ENCODE peak calls at places on chromosomes 5 and 9, in eight cellular contexts. E is neuronal stem cell; Y is naive thymus-derived CD4-positive, alpha-beta T cell; I is body of pancreas; O is lower lobe of right lung; V is A673; L is lung; J is aorta. A is an unnamed sample. For H3K4me1, the result is how much of the 10 kb centered on the place peaks cover.

GRCh38 chr9:112378441-112379176 is 1.3 kb upstream of the HSDL2 start:
- DNase-seq in V (no peak), I (peak), J (peak), O (peak), E (no peak), L (no peak), Y (no peak), A (peak)

GRCh38 chr9:7961076-7961475 is 161.5 kb upstream of the DMAC1 start:
- DNase-seq in Y (no peak), L (no peak), V (no peak), O (no peak), I (no peak), J (no peak), E (no peak), A (no peak)

GRCh38 chr9:124353811-124354274 is 61.4 kb downstream of the PSMB7 start:
- DNase-seq in Y (no peak), V (no peak), E (no peak), J (no peak), I (no peak), O (no peak), L (no peak), A (no peak)

GRCh38 chr5:175657593-175658271 is at the start of gene HRH2:
- DNase-seq in O (peak), V (peak), E (no peak), L (no peak), Y (peak), I (peak), J (peak), A (peak)

GRCh38 chr5:75756991-75757390 is 39.8 kb upstream of the POC5 start:
- DNase-seq in J (no peak), L (no peak), V (no peak), O (no peak), I (no peak), Y (no peak), E (no peak), A (no peak)

GRCh38 chr5:138258704-138259285 is 15.6 kb downstream of the GFRA3 start:
- DNase-seq in Y (no peak), E (no peak), O (no peak), V (no peak), L (no peak), J (no peak), I (no peak), A (no peak)

GRCh38 chr5:65103674-65104035 is 334.9 kb downstream of the CWC27 start:
- DNase-seq in L (no peak), I (no peak), O (no peak), V (no peak), Y (no peak), J (no peak), E (no peak), A (peak)

GRCh38 chr5:133581918-133582317 is 30.4 kb downstream of the FSTL4 start:
- DNase-seq in V (no peak), I (no peak), J (no peak), E (no peak), O (no peak), L (no peak), Y (no peak), A (no peak)

GRCh38 chr5:136006767-136007251 is 22.0 kb upstream of the TGFBI start:
- DNase-seq in E (no peak), L (no peak), Y (no peak), O (no peak), J (no peak), I (no peak), V (no peak), A (no peak)

GRCh38 chr9:86185872-86186271 is 73.6 kb downstream of the C9orf153 start:
- DNase-seq in L (no peak), E (no peak), I (no peak), V (no peak), J (no peak), Y (no peak), O (no peak), A (no peak)

GRCh38 chr9:98993570-98993945 is 49.9 kb downstream of the COL15A1 start:
- DNase-seq in J (peak), I (peak), V (no peak), Y (no peak), E (no peak), L (peak), O (peak), A (peak)

GRCh38 chr5:80238078-80238477 is 17.8 kb downstream of the SERINC5 start:
- DNase-seq in I (no peak), J (no peak), Y (no peak), E (no peak), L (no peak), V (peak), O (no peak), A (no peak)

GRCh38 chr5:135578685-135579341 is at the start of gene CXCL14:
- DNase-seq in J (peak), E (peak), Y (no peak), V (peak), L (peak), O (peak), I (peak), A (no peak)

GRCh38 chr5:1200495-1201326 is 684 bp upstream of the SLC6A19 start:
- DNase-seq in I (no peak), O (peak), J (peak), L (no peak), Y (no peak), V (no peak), E (no peak), A (peak)

GRCh38 chr9:89745601-89746376 is 141.0 kb downstream of the GADD45G start:
- DNase-seq in O (no peak), E (no peak), J (no peak), L (no peak), V (no peak), I (no peak), Y (no peak), A (no peak)

GRCh38 chr5:177435847-177436536 is 9.5 kb downstream of the GRK6 start:
- DNase-seq in J (no peak), L (no peak), V (no peak), E (no peak), I (no peak), Y (no peak), O (no peak), A (peak)

GRCh38 chr5:180468732-180469585 is 25.2 kb upstream of the CNOT6 start:
- DNase-seq in O (no peak), E (no peak), L (no peak), J (no peak), Y (no peak), V (no peak), I (no peak), A (no peak)

GRCh38 chr5:123089971-123090640 is 1.1 kb downstream of the PRDM6 start:
- DNase-seq in J (peak), L (no peak), I (peak), O (peak), E (no peak), V (no peak), Y (no peak), A (peak)

GRCh38 chr5:173016621-173017046 is 33.1 kb downstream of the ATP6V0E1 start:
- DNase-seq in I (peak), V (no peak), L (no peak), E (no peak), O (no peak), J (no peak), Y (no peak), A (no peak)

GRCh38 chr9:136644593-136645342 is 17.9 kb upstream of the EGFL7 start:
- DNase-seq in J (peak), I (no peak), O (peak), V (no peak), E (peak), Y (peak), L (peak), A (peak)

GRCh38 chr5:73786043-73786831 is 160.2 kb downstream of the ARHGEF28 start:
- DNase-seq in Y (no peak), I (peak), J (no peak), L (no peak), O (no peak), E (no peak), V (no peak), A (no peak)

GRCh38 chr5:170882345-170882744 is 20.5 kb downstream of the RANBP17 start:
- DNase-seq in O (no peak), I (no peak), V (no peak), J (no peak), L (no peak), Y (no peak), E (no peak), A (no peak)

GRCh38 chr5:63931841-63932240 is 30.4 kb downstream of the HTR1A start:
- DNase-seq in V (no peak), J (no peak), O (no peak), L (no peak), Y (no peak), I (no peak), E (no peak), A (no peak)

GRCh38 chr5:131536211-131536826 is 98.7 kb downstream of the RAPGEF6 start:
- DNase-seq in V (peak), O (no peak), Y (peak), E (no peak), I (no peak), L (no peak), J (no peak), A (no peak)

GRCh38 chr5:61599370-61600140 is 267.5 kb downstream of the ZSWIM6 start:
- DNase-seq in J (no peak), I (peak), E (no peak), O (no peak), L (no peak), V (peak), Y (no peak), A (peak)

GRCh38 chr9:80793706-80794105 is 895.6 kb downstream of the TLE1 start:
- DNase-seq in Y (no peak), J (no peak), I (no peak), O (no peak), L (no peak), V (no peak), E (no peak), A (no peak)

GRCh38 chr5:35198096-35198495 is 32.2 kb downstream of the PRLR start:
- DNase-seq in I (peak), Y (no peak), J (peak), L (peak), V (no peak), O (peak), E (no peak), A (peak)

GRCh38 chr9:132575811-132576210 is 6.6 kb upstream of the BARHL1 start:
- DNase-seq in V (no peak), I (no peak), Y (no peak), O (no peak), E (no peak), L (no peak), J (no peak), A (no peak)

GRCh38 chr9:119094086-119094485 is 275.1 kb downstream of the BRINP1 start:
- DNase-seq in E (no peak), O (no peak), Y (no peak), V (no peak), L (peak), J (no peak), I (no peak), A (no peak)

GRCh38 chr5:157458835-157459234 is 1.2 kb upstream of the NIPAL4 start:
- DNase-seq in J (no peak), E (no peak), V (no peak), O (no peak), L (no peak), Y (no peak), I (no peak), A (no peak)

GRCh38 chr9:21317956-21318923 is 13.1 kb upstream of the IFNA5 start:
- DNase-seq in Y (peak), L (no peak), J (peak), I (peak), O (no peak), E (peak), V (peak), A (no peak)

GRCh38 chr5:138905541-138905940 is 30.4 kb upstream of the LRRTM2 start:
- DNase-seq in L (no peak), V (no peak), I (no peak), O (no peak), J (no peak), E (no peak), Y (no peak), A (no peak)

GRCh38 chr5:67934976-67935375 is 280.6 kb upstream of the PIK3R1 start:
- DNase-seq in Y (no peak), O (no peak), I (no peak), J (no peak), L (no peak), V (no peak), E (no peak), A (no peak)

GRCh38 chr9:78132688-78133033 is 101.0 kb upstream of the GNAQ start:
- DNase-seq in Y (peak), L (no peak), E (no peak), I (no peak), J (no peak), V (no peak), O (no peak), A (no peak)

GRCh38 chr9:78127271-78128225 is 95.9 kb upstream of the GNAQ start:
- DNase-seq in L (no peak), V (no peak), O (no peak), E (no peak), I (no peak), Y (no peak), J (no peak), A (no peak)

GRCh38 chr9:78131969-78132687 is 100.5 kb upstream of the GNAQ start:
- DNase-seq in V (no peak), J (no peak), I (no peak), O (no peak), E (no peak), Y (no peak), L (no peak), A (no peak)

GRCh38 chr9:78130853-78131252 is 99.2 kb upstream of the GNAQ start:
- DNase-seq in I (no peak), Y (no peak), V (no peak), E (no peak), O (no peak), J (no peak), L (no peak), A (no peak)

GRCh38 chr9:78130004-78130403 is 98.4 kb upstream of the GNAQ start:
- DNase-seq in O (peak), E (no peak), Y (no peak), V (peak), I (peak), L (no peak), J (peak), A (peak)
- H3K27ac ChIP-seq in O (no peak), E (no peak), Y (no peak), V (no peak), I (no peak), L (no peak), J (no peak), A (no peak)

GRCh38 chr5:140590861-140591260 is 26.2 kb downstream of the SLC35A4 start:
- DNase-seq in I (no peak), J (no peak), L (no peak), Y (no peak), O (no peak), E (no peak), V (no peak), A (no peak)
- H3K4me1 ChIP-seq in I (under half), J (under half), L (under half), Y (under half), O (under half), E (under half), V (under half), A (under half)

GRCh38 chr9:33153001-33153400 is 14.1 kb downstream of the B4GALT1 start:
- DNase-seq in Y (no peak), I (no peak), L (no peak), O (no peak), E (no peak), J (no peak), V (no peak), A (no peak)

GRCh38 chr9:33151601-33152000 is 15.5 kb downstream of the B4GALT1 start:
- DNase-seq in V (peak), J (no peak), Y (no peak), O (no peak), L (no peak), E (no peak), I (no peak), A (no peak)

GRCh38 chr9:33153666-33154065 is 13.5 kb downstream of the B4GALT1 start:
- DNase-seq in I (no peak), L (no peak), Y (no peak), V (no peak), E (no peak), J (no peak), O (no peak), A (no peak)

GRCh38 chr9:33148367-33149019 is 18.6 kb downstream of the B4GALT1 start:
- DNase-seq in Y (no peak), V (no peak), L (no peak), E (no peak), O (no peak), J (peak), I (no peak), A (no peak)

DNA sequence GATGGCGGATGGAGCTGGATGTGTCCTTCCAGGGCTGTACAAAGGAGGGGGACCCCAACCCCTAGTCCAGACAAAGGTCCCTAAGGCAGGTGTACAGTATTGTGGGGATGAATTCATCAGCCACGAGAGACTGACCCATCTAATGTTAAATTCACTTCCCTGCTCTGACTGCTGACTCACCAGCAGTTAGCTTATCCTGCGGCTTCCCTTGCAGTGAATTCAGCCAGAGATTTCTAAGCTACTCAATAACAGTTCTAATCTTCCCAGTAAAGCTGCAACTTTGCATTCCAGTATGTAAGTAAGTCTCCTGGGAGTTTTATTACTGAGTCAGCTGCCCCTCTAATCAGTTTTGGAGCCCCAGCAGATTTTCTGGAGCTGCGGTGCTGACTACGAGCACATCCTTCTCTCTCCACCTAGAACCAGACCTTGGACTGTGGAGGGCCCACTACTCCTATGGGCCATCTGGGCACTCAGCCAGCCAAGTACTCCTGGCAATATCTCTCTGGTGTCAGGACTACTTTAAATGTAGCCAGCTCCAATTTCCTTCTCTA is 16.1 kb downstream of the B4GALT1 start:
- DNase-seq in Y (no peak), J (no peak), I (peak), L (no peak), O (no peak), E (no peak), V (peak), A (peak)
- H3K4me3 ChIP-seq in Y (no peak), J (no peak), I (no peak), L (no peak), O (no peak), E (no peak), V (peak), A (no peak)

GRCh38 chr5:178993236-178993765 is 1.8 kb downstream of the GRM6 start:
- DNase-seq in V (no peak), I (no peak), J (no peak), E (no peak), L (no peak), O (no peak), Y (no peak), A (no peak)
- H3K27ac ChIP-seq in V (no peak), I (no peak), J (no peak), E (no peak), L (no peak), O (no peak), Y (no peak), A (no peak)

GRCh38 chr9:133699546-133699945 is 38.6 kb downstream of the SARDH start:
- DNase-seq in V (no peak), O (no peak), J (no peak), I (no peak), L (no peak), Y (no peak), E (no peak), A (no peak)
- H3K4me1 ChIP-seq in V (under half), O (under half), J (under half), I (under half), L (under half), Y (under half), E (under half), A (under half)

GRCh38 chr5:37208883-37209808 is 40.0 kb downstream of the CPLANE1 start:
- DNase-seq in Y (no peak), L (no peak), O (no peak), E (no peak), I (no peak), J (peak), V (peak), A (peak)
- H3K4me3 ChIP-seq in Y (peak), L (no peak), O (peak), E (no peak), I (no peak), J (no peak), V (peak), A (no peak)